ENCODE peak calls at places on chromosomes 5 and 9, in eight cellular contexts. One of them, this sample, is unnamed.
A peak's percentile ranks its signal among the peaks of the same experiment; 100 is the strongest.

GRCh38 chr9:113592806-113593575 is 129.5 kb downstream of the RGS3 start:
- DNase-seq in bronchial epithelial cell: no peak
- DNase-seq in ovary: peak; percentile 9
- DNase-seq in nephron progenitor cell: no peak
- DNase-seq in body of pancreas: no peak
- DNase-seq in WTC11: no peak
- DNase-seq in choroid plexus epithelial cell: no peak
- DNase-seq in mucosa of descending colon: no peak
- DNase-seq in this sample: no peak

GRCh38 chr9:127918201-127919107 is 1.6 kb upstream of the ST6GALNAC4 start:
- DNase-seq in bronchial epithelial cell: no peak
- DNase-seq in ovary: no peak
- DNase-seq in nephron progenitor cell: no peak
- DNase-seq in body of pancreas: peak; percentile 38
- DNase-seq in WTC11: peak; percentile 55
- DNase-seq in choroid plexus epithelial cell: peak; percentile 48
- DNase-seq in mucosa of descending colon: no peak
- DNase-seq in this sample: no peak

GRCh38 chr5:135324897-135325650 is 74.0 kb downstream of the MACROH2A1 start:
- DNase-seq in bronchial epithelial cell: peak; percentile 37
- DNase-seq in ovary: no peak
- DNase-seq in nephron progenitor cell: no peak
- DNase-seq in body of pancreas: no peak
- DNase-seq in WTC11: no peak
- DNase-seq in choroid plexus epithelial cell: no peak
- DNase-seq in mucosa of descending colon: no peak
- DNase-seq in this sample: no peak

GRCh38 chr5:140113699-140114263 is at the start of gene PURA:
- DNase-seq in bronchial epithelial cell: peak; percentile 84
- DNase-seq in ovary: peak; percentile 96
- DNase-seq in nephron progenitor cell: peak; percentile 95
- DNase-seq in body of pancreas: peak; percentile 97
- DNase-seq in WTC11: peak; percentile 96
- DNase-seq in choroid plexus epithelial cell: peak; percentile 93
- DNase-seq in mucosa of descending colon: peak; percentile 96
- DNase-seq in this sample: peak; percentile 97

GRCh38 chr9:128438343-128439109 is 17.3 kb upstream of the ODF2 start:
- DNase-seq in bronchial epithelial cell: peak; percentile 47
- DNase-seq in ovary: peak; percentile 93
- DNase-seq in nephron progenitor cell: peak; percentile 95
- DNase-seq in body of pancreas: peak; percentile 91
- DNase-seq in WTC11: peak; percentile 97
- DNase-seq in choroid plexus epithelial cell: peak; percentile 76
- DNase-seq in mucosa of descending colon: peak; percentile 92
- DNase-seq in this sample: peak; percentile 93

GRCh38 chr9:126622872-126623271 is 9.1 kb downstream of the LMX1B start:
- DNase-seq in bronchial epithelial cell: no peak
- DNase-seq in ovary: no peak
- DNase-seq in nephron progenitor cell: no peak
- DNase-seq in body of pancreas: no peak
- DNase-seq in WTC11: no peak
- DNase-seq in choroid plexus epithelial cell: no peak
- DNase-seq in mucosa of descending colon: no peak
- DNase-seq in this sample: no peak

GRCh38 chr9:106277931-106278330 is 583.6 kb downstream of the TMEM38B start:
- DNase-seq in bronchial epithelial cell: no peak
- DNase-seq in ovary: no peak
- DNase-seq in nephron progenitor cell: no peak
- DNase-seq in body of pancreas: no peak
- DNase-seq in WTC11: no peak
- DNase-seq in choroid plexus epithelial cell: no peak
- DNase-seq in mucosa of descending colon: no peak
- DNase-seq in this sample: no peak

GRCh38 chr9:95131023-95131943 is 186.2 kb downstream of the FANCC start:
- DNase-seq in bronchial epithelial cell: peak; percentile 56
- DNase-seq in ovary: peak; percentile 75
- DNase-seq in nephron progenitor cell: peak; percentile 78
- DNase-seq in body of pancreas: peak; percentile 83
- DNase-seq in WTC11: peak; percentile 75
- DNase-seq in choroid plexus epithelial cell: peak; percentile 78
- DNase-seq in mucosa of descending colon: peak; percentile 83
- DNase-seq in this sample: peak; percentile 81

GRCh38 chr5:79436821-79437220 is 77.1 kb downstream of the HOMER1 start:
- DNase-seq in bronchial epithelial cell: peak; percentile 10
- DNase-seq in ovary: no peak
- DNase-seq in nephron progenitor cell: no peak
- DNase-seq in body of pancreas: no peak
- DNase-seq in WTC11: no peak
- DNase-seq in choroid plexus epithelial cell: peak; percentile 51
- DNase-seq in mucosa of descending colon: no peak
- DNase-seq in this sample: no peak

GRCh38 chr9:120221844-120222243 is 358.1 kb downstream of the CDK5RAP2 start:
- DNase-seq in bronchial epithelial cell: no peak
- DNase-seq in ovary: no peak
- DNase-seq in nephron progenitor cell: no peak
- DNase-seq in body of pancreas: no peak
- DNase-seq in WTC11: peak; percentile 36
- DNase-seq in choroid plexus epithelial cell: no peak
- DNase-seq in mucosa of descending colon: no peak
- DNase-seq in this sample: no peak
- TF ChIP-seq CTCF in bronchial epithelial cell: no peak
- TF ChIP-seq CTCF in ovary: no peak
- TF ChIP-seq CTCF in nephron progenitor cell: no peak
- TF ChIP-seq CTCF in body of pancreas: no peak
- TF ChIP-seq CTCF in WTC11: no peak
- TF ChIP-seq CTCF in choroid plexus epithelial cell: no peak
- TF ChIP-seq CTCF in mucosa of descending colon: no peak
- TF ChIP-seq CTCF in this sample: no peak

GRCh38 chr5:168286386-168286785 is 5.1 kb upstream of the WWC1 start:
- DNase-seq in bronchial epithelial cell: no peak
- DNase-seq in ovary: no peak
- DNase-seq in nephron progenitor cell: peak; percentile 23
- DNase-seq in body of pancreas: no peak
- DNase-seq in WTC11: peak; percentile 73
- DNase-seq in choroid plexus epithelial cell: no peak
- DNase-seq in mucosa of descending colon: no peak
- DNase-seq in this sample: no peak

GRCh38 chr5:168291281-168291960 is at the start of gene WWC1:
- DNase-seq in bronchial epithelial cell: peak; percentile 70
- DNase-seq in ovary: peak; percentile 40
- DNase-seq in nephron progenitor cell: peak; percentile 82
- DNase-seq in body of pancreas: peak; percentile 95
- DNase-seq in WTC11: peak; percentile 90
- DNase-seq in choroid plexus epithelial cell: peak; percentile 29
- DNase-seq in mucosa of descending colon: peak; percentile 88
- DNase-seq in this sample: peak; percentile 71

GRCh38 chr5:168287362-168287761 is 4.1 kb upstream of the WWC1 start:
- DNase-seq in bronchial epithelial cell: no peak
- DNase-seq in ovary: no peak
- DNase-seq in nephron progenitor cell: no peak
- DNase-seq in body of pancreas: no peak
- DNase-seq in WTC11: no peak
- DNase-seq in choroid plexus epithelial cell: no peak
- DNase-seq in mucosa of descending colon: no peak
- DNase-seq in this sample: no peak

GRCh38 chr5:168290902-168291280 is 554 bp upstream of the WWC1 start:
- DNase-seq in bronchial epithelial cell: no peak
- DNase-seq in ovary: no peak
- DNase-seq in nephron progenitor cell: no peak
- DNase-seq in body of pancreas: no peak
- DNase-seq in WTC11: no peak
- DNase-seq in choroid plexus epithelial cell: no peak
- DNase-seq in mucosa of descending colon: no peak
- DNase-seq in this sample: no peak

DNA sequence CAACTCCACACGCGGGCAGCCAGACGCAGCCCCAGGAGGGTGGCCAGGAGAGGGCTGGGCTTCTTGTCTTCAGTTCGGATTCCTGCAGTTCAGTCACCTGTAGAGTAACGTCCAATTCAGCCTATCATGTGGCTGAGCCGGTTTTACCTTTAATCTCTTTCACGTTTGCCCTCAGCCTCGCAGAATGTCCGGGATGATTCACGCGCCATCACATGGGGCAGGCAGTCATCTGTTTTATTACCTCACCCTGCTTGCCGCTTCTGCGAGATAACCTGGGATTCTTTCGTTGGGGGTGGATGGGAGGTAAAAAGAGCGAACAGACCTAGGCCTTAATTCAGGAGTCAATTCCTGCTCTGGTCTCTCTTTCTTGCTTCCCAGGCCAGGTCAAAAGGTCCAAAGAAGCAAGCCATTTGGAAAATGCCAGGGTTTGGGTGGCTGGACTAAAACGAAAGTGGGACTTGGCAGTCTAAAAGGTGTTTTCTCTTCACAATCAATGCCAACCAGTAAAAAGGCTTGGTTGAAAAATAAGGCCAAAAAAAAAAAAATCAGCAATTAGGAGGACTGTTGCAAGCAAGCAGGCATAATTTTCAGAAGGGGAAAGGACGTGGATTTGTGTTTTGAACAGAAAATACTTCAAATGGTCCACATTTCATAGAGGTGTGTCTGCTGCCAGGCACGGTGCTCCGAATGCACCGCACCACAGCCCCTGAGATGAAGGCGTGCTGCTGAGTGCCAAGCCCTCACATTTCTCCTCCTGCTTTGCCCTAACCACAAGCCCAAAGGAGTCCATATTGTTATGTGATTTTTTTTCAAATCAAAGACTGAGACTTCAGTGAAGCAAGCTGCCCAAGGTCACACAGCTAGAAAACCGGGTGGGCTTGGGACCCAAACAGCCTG is 2.8 kb upstream of the WWC1 start:
- DNase-seq in bronchial epithelial cell: peak; percentile 96
- DNase-seq in ovary: no peak
- DNase-seq in nephron progenitor cell: no peak
- DNase-seq in body of pancreas: peak; percentile 78
- DNase-seq in WTC11: no peak
- DNase-seq in choroid plexus epithelial cell: no peak
- DNase-seq in mucosa of descending colon: peak; percentile 80
- DNase-seq in this sample: no peak
- TF ChIP-seq CTCF in bronchial epithelial cell: peak; percentile 28
- TF ChIP-seq CTCF in ovary: no peak
- TF ChIP-seq CTCF in nephron progenitor cell: no peak
- TF ChIP-seq CTCF in body of pancreas: peak; percentile 12
- TF ChIP-seq CTCF in WTC11: no peak
- TF ChIP-seq CTCF in choroid plexus epithelial cell: no peak
- TF ChIP-seq CTCF in mucosa of descending colon: no peak
- TF ChIP-seq CTCF in this sample: no peak

DNA sequence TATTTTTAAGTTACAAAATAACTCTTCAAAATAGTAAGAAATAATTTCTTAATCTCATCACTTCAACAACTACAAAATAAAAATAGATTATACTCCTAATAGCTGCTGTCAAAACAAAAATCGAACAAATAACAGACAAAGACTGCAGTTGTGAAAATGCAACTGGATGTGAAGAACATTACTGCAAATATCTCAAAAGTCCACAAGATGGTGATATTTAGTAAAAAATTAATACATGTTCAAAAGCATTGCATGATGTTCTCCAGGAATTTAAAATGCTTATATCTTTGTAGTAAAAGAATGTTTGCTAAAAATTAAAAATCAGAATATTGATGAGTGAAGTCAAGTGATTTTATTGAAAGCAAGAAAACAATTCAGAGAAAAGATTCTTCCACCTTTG is 66.2 kb downstream of the MPDZ start:
- DNase-seq in bronchial epithelial cell: peak; percentile 31
- DNase-seq in ovary: no peak
- DNase-seq in nephron progenitor cell: no peak
- DNase-seq in body of pancreas: no peak
- DNase-seq in WTC11: no peak
- DNase-seq in choroid plexus epithelial cell: peak; percentile 61
- DNase-seq in mucosa of descending colon: no peak
- DNase-seq in this sample: no peak
- TF ChIP-seq CTCF in bronchial epithelial cell: no peak
- TF ChIP-seq CTCF in ovary: no peak
- TF ChIP-seq CTCF in nephron progenitor cell: no peak
- TF ChIP-seq CTCF in body of pancreas: peak; percentile 26
- TF ChIP-seq CTCF in WTC11: no peak
- TF ChIP-seq CTCF in choroid plexus epithelial cell: peak; percentile 46
- TF ChIP-seq CTCF in mucosa of descending colon: no peak
- TF ChIP-seq CTCF in this sample: no peak

DNA sequence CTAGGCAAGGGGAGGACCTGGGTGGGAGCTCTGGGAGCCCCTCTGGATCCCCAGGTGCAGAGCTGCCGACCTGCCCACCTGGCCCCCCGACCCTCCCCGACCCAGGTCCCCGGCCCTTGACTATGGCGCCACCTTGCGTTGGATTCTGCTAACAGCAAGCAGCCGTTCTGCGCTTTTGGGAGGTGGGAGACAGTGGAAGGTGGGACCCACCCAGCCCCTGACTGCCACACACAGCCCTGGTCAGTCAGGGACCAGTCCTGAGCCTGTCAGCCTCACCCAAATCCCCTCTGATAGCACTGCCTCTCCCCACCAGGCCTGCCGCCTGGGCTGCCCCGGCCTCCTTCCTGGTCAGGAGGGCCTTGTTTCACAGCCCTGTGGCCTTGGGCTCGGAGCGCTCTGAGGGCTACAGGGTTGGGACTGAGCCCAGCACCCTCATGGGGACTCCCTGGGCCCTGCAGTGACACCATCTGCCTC is 77.9 kb downstream of the HMCN2 start:
- DNase-seq in bronchial epithelial cell: no peak
- DNase-seq in ovary: no peak
- DNase-seq in nephron progenitor cell: peak; percentile 82
- DNase-seq in body of pancreas: peak; percentile 17
- DNase-seq in WTC11: peak; percentile 89
- DNase-seq in choroid plexus epithelial cell: no peak
- DNase-seq in mucosa of descending colon: peak; percentile 42
- DNase-seq in this sample: peak; percentile 82
- TF ChIP-seq CTCF in bronchial epithelial cell: peak; percentile 76
- TF ChIP-seq CTCF in ovary: no peak
- TF ChIP-seq CTCF in nephron progenitor cell: peak; percentile 88
- TF ChIP-seq CTCF in body of pancreas: peak; percentile 11
- TF ChIP-seq CTCF in WTC11: peak; percentile 87
- TF ChIP-seq CTCF in choroid plexus epithelial cell: peak; percentile 84
- TF ChIP-seq CTCF in mucosa of descending colon: peak; percentile 47
- TF ChIP-seq CTCF in this sample: peak; percentile 94